ENCODE peak calls at places on chromosomes 6 and 20, in seven cellular contexts. A, Z, V, T, Y, M and E are unnamed samples.

GRCh38 chr6:22146581-22147468 is 150.0 kb downstream of the PRL start:
- DNase-seq in A (no peak), Z (no peak), V (no peak), T (no peak), Y (no peak), M (no peak), E (no peak)

GRCh38 chr20:48098866-48099265 is 313.6 kb upstream of the SULF2 start:
- DNase-seq in A (no peak), Z (no peak), V (no peak), T (no peak), Y (no peak), M (no peak), E (no peak)

GRCh38 chr20:24785141-24785924 is 163.7 kb upstream of the CST7 start:
- DNase-seq in A (peak; percentile 48), Z (no peak), V (no peak), T (no peak), Y (no peak), M (peak; percentile 34), E (no peak)

GRCh38 chr6:124536792-124537191 is 425.4 kb upstream of the RNF217 start:
- DNase-seq in A (no peak), Z (no peak), V (no peak), T (no peak), Y (no peak), M (no peak), E (no peak)

GRCh38 chr20:24148372-24148771 is 159.8 kb upstream of the GGTLC1 start:
- DNase-seq in A (no peak), Z (no peak), V (peak; percentile 26), T (no peak), Y (peak; percentile 45), M (no peak), E (no peak)

GRCh38 chr20:4108495-4109306 is 93.3 kb upstream of the RNF24 start:
- DNase-seq in A (peak; percentile 33), Z (no peak), V (peak; percentile 63), T (peak; percentile 83), Y (peak; percentile 63), M (peak; percentile 60), E (peak; percentile 87)

GRCh38 chr20:5400164-5400762 is 83.5 kb upstream of the PROKR2 start:
- DNase-seq in A (no peak), Z (no peak), V (no peak), T (no peak), Y (no peak), M (peak; percentile 17), E (peak; percentile 54)

GRCh38 chr6:14896475-14896874 is 349.4 kb upstream of the JARID2 start:
- DNase-seq in A (no peak), Z (no peak), V (no peak), T (no peak), Y (no peak), M (no peak), E (no peak)

GRCh38 chr20:25195962-25196700 is 619 bp downstream of the ENTPD6 start:
- DNase-seq in A (no peak), Z (no peak), V (no peak), T (peak; percentile 28), Y (peak; percentile 87), M (peak; percentile 66), E (peak; percentile 67)

GRCh38 chr20:36313476-36313875 is 7.3 kb downstream of the DLGAP4 start:
- DNase-seq in A (no peak), Z (no peak), V (no peak), T (no peak), Y (no peak), M (no peak), E (no peak)

GRCh38 chr20:6588296-6588695 is 179.2 kb upstream of the BMP2 start:
- DNase-seq in A (no peak), Z (no peak), V (no peak), T (no peak), Y (peak; percentile 18), M (peak; percentile 70), E (no peak)

GRCh38 chr6:142760152-142760551 is 184.8 kb downstream of the HIVEP2 start:
- DNase-seq in A (no peak), Z (no peak), V (no peak), T (no peak), Y (no peak), M (no peak), E (no peak)

GRCh38 chr6:28537509-28538140 is 11.9 kb downstream of the GPX5 start:
- DNase-seq in A (peak; percentile 60), Z (no peak), V (no peak), T (peak; percentile 90), Y (no peak), M (peak; percentile 75), E (no peak)

GRCh38 chr6:62283359-62283758 is 2.7 kb downstream of the KHDRBS2 start:
- DNase-seq in A (no peak), Z (no peak), V (no peak), T (no peak), Y (no peak), M (no peak), E (no peak)

GRCh38 chr6:169794317-169795055 is 43.1 kb downstream of the ERMARD start:
- DNase-seq in A (no peak), Z (no peak), V (no peak), T (no peak), Y (no peak), M (no peak), E (no peak)

GRCh38 chr6:167134448-167135328 is 11.8 kb downstream of the CCR6 start:
- DNase-seq in A (no peak), Z (no peak), V (no peak), T (no peak), Y (no peak), M (no peak), E (no peak)

GRCh38 chr20:10375191-10375590 is 58.8 kb downstream of the MKKS start:
- DNase-seq in A (no peak), Z (no peak), V (no peak), T (no peak), Y (no peak), M (no peak), E (no peak)

GRCh38 chr20:11919046-11919445 is 1.4 kb downstream of the BTBD3 start:
- DNase-seq in A (no peak), Z (no peak), V (no peak), T (no peak), Y (no peak), M (no peak), E (no peak)

GRCh38 chr6:133894795-133895401 is 6.0 kb downstream of the TCF21 start:
- DNase-seq in A (no peak), Z (no peak), V (no peak), T (no peak), Y (no peak), M (no peak), E (no peak)
- H3K4me1 ChIP-seq in A (no peaks in the 10 kb centered on the region), Z (peaks cover 7% of the 10 kb centered on the region), V (peaks cover 20% of the 10 kb centered on the region), T (no peaks in the 10 kb centered on the region), Y (peaks cover 19% of the 10 kb centered on the region), M (no peaks in the 10 kb centered on the region), E (peaks cover 9% of the 10 kb centered on the region)

GRCh38 chr20:50916934-50917333 is 14.3 kb downstream of the ADNP start:
- DNase-seq in A (no peak), Z (no peak), V (no peak), T (no peak), Y (no peak), M (no peak), E (no peak)

GRCh38 chr20:50921055-50921454 is 10.2 kb downstream of the ADNP start:
- DNase-seq in A (no peak), Z (no peak), V (no peak), T (no peak), Y (no peak), M (peak; percentile 35), E (no peak)

GRCh38 chr20:50921783-50922501 is 9.3 kb downstream of the ADNP start:
- DNase-seq in A (no peak), Z (no peak), V (no peak), T (no peak), Y (no peak), M (no peak), E (no peak)

GRCh38 chr20:50918403-50918802 is 12.8 kb downstream of the ADNP start:
- DNase-seq in A (no peak), Z (no peak), V (no peak), T (no peak), Y (no peak), M (no peak), E (no peak)

GRCh38 chr20:50919567-50919966 is 11.7 kb downstream of the ADNP start:
- DNase-seq in A (peak; percentile 78), Z (no peak), V (no peak), T (no peak), Y (peak; percentile 35), M (peak; percentile 91), E (no peak)
- H3K36me3 ChIP-seq in A (peaks cover 9% of the 10 kb centered on the region), Z (no peaks in the 10 kb centered on the region), V (no peaks in the 10 kb centered on the region), T (peaks cover 15% of the 10 kb centered on the region), Y (no peaks in the 10 kb centered on the region), M (peaks cover 3% of the 10 kb centered on the region), E (no peaks in the 10 kb centered on the region)

DNA sequence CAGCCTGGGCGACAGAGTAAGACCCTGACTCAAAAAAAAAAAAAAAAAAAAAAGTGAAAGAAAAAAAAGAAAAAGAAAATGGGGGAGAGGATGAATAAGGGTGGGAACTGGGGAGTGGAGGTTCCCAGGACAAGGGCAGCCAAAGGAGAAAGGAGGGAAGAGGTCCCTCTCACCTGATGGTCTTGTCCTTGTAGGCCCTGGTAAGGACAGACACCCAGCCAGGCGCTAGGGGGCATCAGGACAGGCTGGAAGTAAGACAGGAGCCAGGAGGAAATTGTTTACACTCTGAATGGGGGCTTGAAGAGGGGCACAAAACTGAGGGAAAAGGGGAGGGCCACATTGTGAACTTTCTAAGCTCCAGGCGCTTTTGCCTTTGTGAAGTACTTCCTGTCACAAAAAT is 2.3 kb upstream of the ALDH5A1 start:
- DNase-seq in A (no peak), Z (no peak), V (no peak), T (no peak), Y (peak; percentile 23), M (no peak), E (no peak)
- TF ChIP-seq CTCF in A (no peak), Z (no peak), V (no peak), T (peak; percentile 25), Y (no peak), M (peak; percentile 23), E (peak; percentile 45)

GRCh38 chr20:57384953-57385761 is 6.0 kb upstream of the RBM38 start:
- DNase-seq in A (no peak), Z (no peak), V (no peak), T (no peak), Y (no peak), M (no peak), E (no peak)
- H3K4me1 ChIP-seq in A (peaks cover 9% of the 10 kb centered on the region), Z (peaks cover 3% of the 10 kb centered on the region), V (peaks cover 25% of the 10 kb centered on the region), T (peaks cover 12% of the 10 kb centered on the region), Y (peaks cover 40% of the 10 kb centered on the region), M (peaks cover 9% of the 10 kb centered on the region), E (peaks cover 7% of the 10 kb centered on the region)

DNA sequence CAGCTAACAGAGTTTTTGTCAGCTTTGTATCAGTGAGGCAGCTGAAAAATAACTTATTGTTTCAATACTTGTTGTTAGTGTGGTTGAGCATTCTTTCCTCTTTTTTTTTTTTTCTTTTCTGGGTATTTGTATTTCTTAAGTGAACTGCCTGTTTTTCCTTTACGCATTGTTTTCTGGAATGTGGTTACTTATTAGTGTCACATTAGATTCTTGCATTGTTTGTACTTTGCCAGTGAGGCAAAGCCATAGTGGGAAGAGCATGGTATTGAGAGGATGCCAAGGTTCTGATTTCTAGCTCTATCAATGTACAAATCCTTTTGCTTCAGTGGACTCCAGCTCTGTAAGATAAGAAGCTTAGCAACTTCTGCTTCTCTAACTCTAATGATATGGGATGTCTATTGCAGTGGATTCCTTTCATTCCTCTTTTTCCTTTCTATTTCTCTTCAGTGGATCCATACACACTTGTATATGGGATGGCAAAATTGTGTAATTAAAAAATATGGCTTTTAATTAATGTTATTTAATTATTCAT is 3.9 kb downstream of the CDKAL1 start:
- DNase-seq in A (no peak), Z (no peak), V (no peak), T (no peak), Y (no peak), M (no peak), E (no peak)
- H3K36me3 ChIP-seq in A (peaks cover 12% of the 10 kb centered on the region), Z (peaks cover 8% of the 10 kb centered on the region), V (peaks cover 5% of the 10 kb centered on the region), T (no peaks in the 10 kb centered on the region), Y (no peaks in the 10 kb centered on the region), M (no peaks in the 10 kb centered on the region), E (peaks cover 1% of the 10 kb centered on the region)